ENCODE peak calls at places on chromosomes 16 and 17, in ten cellular contexts. One of them, this sample, is unnamed.

GRCh38 chr17:1351967-1352366 is 48.1 kb downstream of the YWHAE start:
- DNase-seq in coronary artery: no peak
- DNase-seq in ovary: no peak
- DNase-seq in naive thymus-derived CD4-positive, alpha-beta T cell: no peak
- DNase-seq in breast epithelium: no peak
- DNase-seq in tibial artery: no peak
- DNase-seq in keratinocyte: no peak
- DNase-seq in psoas muscle: no peak
- DNase-seq in fibroblast of lung: no peak
- DNase-seq in cardiac fibroblast: no peak
- DNase-seq in this sample: no peak

GRCh38 chr16:22262460-22262859 is 34.7 kb upstream of the POLR3E start:
- DNase-seq in coronary artery: no peak
- DNase-seq in ovary: no peak
- DNase-seq in naive thymus-derived CD4-positive, alpha-beta T cell: no peak
- DNase-seq in breast epithelium: no peak
- DNase-seq in tibial artery: no peak
- DNase-seq in keratinocyte: no peak
- DNase-seq in psoas muscle: no peak
- DNase-seq in fibroblast of lung: peak
- DNase-seq in cardiac fibroblast: peak
- DNase-seq in this sample: no peak

GRCh38 chr16:85302018-85302847 is 190.0 kb upstream of the CIBAR2 start:
- DNase-seq in coronary artery: no peak
- DNase-seq in ovary: no peak
- DNase-seq in naive thymus-derived CD4-positive, alpha-beta T cell: no peak
- DNase-seq in breast epithelium: no peak
- DNase-seq in tibial artery: no peak
- DNase-seq in keratinocyte: no peak
- DNase-seq in psoas muscle: no peak
- DNase-seq in fibroblast of lung: peak
- DNase-seq in cardiac fibroblast: no peak
- DNase-seq in this sample: peak

GRCh38 chr17:73826872-73827228 is 182.6 kb upstream of the SDK2 start:
- DNase-seq in coronary artery: no peak
- DNase-seq in ovary: no peak
- DNase-seq in naive thymus-derived CD4-positive, alpha-beta T cell: no peak
- DNase-seq in breast epithelium: no peak
- DNase-seq in tibial artery: peak
- DNase-seq in keratinocyte: no peak
- DNase-seq in psoas muscle: no peak
- DNase-seq in fibroblast of lung: no peak
- DNase-seq in cardiac fibroblast: no peak
- DNase-seq in this sample: no peak

GRCh38 chr16:2343211-2343610 is 2.7 kb upstream of the ABCA3 start:
- DNase-seq in coronary artery: no peak
- DNase-seq in ovary: no peak
- DNase-seq in naive thymus-derived CD4-positive, alpha-beta T cell: no peak
- DNase-seq in breast epithelium: no peak
- DNase-seq in tibial artery: no peak
- DNase-seq in keratinocyte: no peak
- DNase-seq in psoas muscle: no peak
- DNase-seq in fibroblast of lung: no peak
- DNase-seq in cardiac fibroblast: no peak
- DNase-seq in this sample: no peak

GRCh38 chr17:54063639-54064038 is 240.9 kb downstream of the KIF2B start:
- DNase-seq in coronary artery: no peak
- DNase-seq in ovary: no peak
- DNase-seq in naive thymus-derived CD4-positive, alpha-beta T cell: no peak
- DNase-seq in breast epithelium: peak
- DNase-seq in tibial artery: no peak
- DNase-seq in keratinocyte: peak
- DNase-seq in psoas muscle: no peak
- DNase-seq in fibroblast of lung: no peak
- DNase-seq in cardiac fibroblast: no peak
- DNase-seq in this sample: no peak

GRCh38 chr17:2634361-2634960 is 41.0 kb downstream of the PAFAH1B1 start:
- DNase-seq in coronary artery: no peak
- DNase-seq in ovary: no peak
- DNase-seq in naive thymus-derived CD4-positive, alpha-beta T cell: no peak
- DNase-seq in breast epithelium: no peak
- DNase-seq in tibial artery: no peak
- DNase-seq in keratinocyte: peak
- DNase-seq in psoas muscle: peak
- DNase-seq in fibroblast of lung: peak
- DNase-seq in cardiac fibroblast: peak
- DNase-seq in this sample: peak

GRCh38 chr16:2159052-2159838 is 3.7 kb downstream of the TRAF7 start:
- DNase-seq in coronary artery: peak
- DNase-seq in ovary: no peak
- DNase-seq in naive thymus-derived CD4-positive, alpha-beta T cell: no peak
- DNase-seq in breast epithelium: no peak
- DNase-seq in tibial artery: peak
- DNase-seq in keratinocyte: no peak
- DNase-seq in psoas muscle: peak
- DNase-seq in fibroblast of lung: peak
- DNase-seq in cardiac fibroblast: peak
- DNase-seq in this sample: no peak

GRCh38 chr16:73171380-73171779 is 123.5 kb upstream of the ZFHX3 start:
- DNase-seq in coronary artery: no peak
- DNase-seq in ovary: no peak
- DNase-seq in naive thymus-derived CD4-positive, alpha-beta T cell: no peak
- DNase-seq in breast epithelium: no peak
- DNase-seq in tibial artery: no peak
- DNase-seq in keratinocyte: no peak
- DNase-seq in psoas muscle: no peak
- DNase-seq in fibroblast of lung: peak
- DNase-seq in cardiac fibroblast: no peak
- DNase-seq in this sample: no peak

GRCh38 chr17:77726549-77726957 is 231.9 kb upstream of the TNRC6C start:
- DNase-seq in coronary artery: peak
- DNase-seq in ovary: no peak
- DNase-seq in naive thymus-derived CD4-positive, alpha-beta T cell: no peak
- DNase-seq in breast epithelium: peak
- DNase-seq in tibial artery: no peak
- DNase-seq in keratinocyte: no peak
- DNase-seq in psoas muscle: no peak
- DNase-seq in fibroblast of lung: no peak
- DNase-seq in cardiac fibroblast: no peak
- DNase-seq in this sample: no peak

GRCh38 chr16:85390511-85391174 is 222.5 kb upstream of the GSE1 start:
- DNase-seq in coronary artery: peak
- DNase-seq in ovary: peak
- DNase-seq in naive thymus-derived CD4-positive, alpha-beta T cell: no peak
- DNase-seq in breast epithelium: peak
- DNase-seq in tibial artery: peak
- DNase-seq in keratinocyte: no peak
- DNase-seq in psoas muscle: peak
- DNase-seq in fibroblast of lung: peak
- DNase-seq in cardiac fibroblast: peak
- DNase-seq in this sample: peak

GRCh38 chr16:85557976-85558589 is 55.0 kb upstream of the GSE1 start:
- DNase-seq in coronary artery: no peak
- DNase-seq in ovary: no peak
- DNase-seq in naive thymus-derived CD4-positive, alpha-beta T cell: peak
- DNase-seq in breast epithelium: peak
- DNase-seq in tibial artery: no peak
- DNase-seq in keratinocyte: no peak
- DNase-seq in psoas muscle: no peak
- DNase-seq in fibroblast of lung: no peak
- DNase-seq in cardiac fibroblast: no peak
- DNase-seq in this sample: no peak

DNA sequence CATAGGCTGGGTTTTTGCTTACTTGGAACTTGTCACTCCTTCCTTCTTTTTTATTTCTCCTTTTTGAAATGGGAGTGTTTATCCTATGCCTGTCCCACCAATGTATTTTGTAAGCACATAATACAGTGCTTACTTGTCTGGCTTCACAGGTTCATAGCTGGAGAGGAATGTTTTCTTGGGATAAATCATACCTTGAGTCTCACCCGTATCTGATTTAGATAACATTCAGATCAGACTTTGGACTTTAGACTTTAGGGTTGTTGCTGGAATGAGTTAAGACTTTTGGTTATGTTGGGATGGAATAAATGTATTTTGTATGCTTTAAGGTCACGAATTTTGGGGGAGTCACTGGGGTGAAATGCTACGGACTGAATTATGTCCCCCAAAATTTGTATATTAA is 13.0 kb upstream of the LRRC75A start:
- DNase-seq in coronary artery: no peak
- DNase-seq in ovary: no peak
- DNase-seq in naive thymus-derived CD4-positive, alpha-beta T cell: no peak
- DNase-seq in breast epithelium: no peak
- DNase-seq in tibial artery: no peak
- DNase-seq in keratinocyte: no peak
- DNase-seq in psoas muscle: no peak
- DNase-seq in fibroblast of lung: no peak
- DNase-seq in cardiac fibroblast: no peak
- DNase-seq in this sample: no peak
- H3K4me3 ChIP-seq in coronary artery: no peak
- H3K4me3 ChIP-seq in ovary: no peak
- H3K4me3 ChIP-seq in naive thymus-derived CD4-positive, alpha-beta T cell: no peak
- H3K4me3 ChIP-seq in breast epithelium: no peak
- H3K4me3 ChIP-seq in tibial artery: no peak
- H3K4me3 ChIP-seq in keratinocyte: no peak
- H3K4me3 ChIP-seq in psoas muscle: no peak
- H3K4me3 ChIP-seq in fibroblast of lung: no peak
- H3K4me3 ChIP-seq in cardiac fibroblast: no peak
- H3K4me3 ChIP-seq in this sample: no peak

GRCh38 chr16:16992986-16993783 is 477.6 kb downstream of the XYLT1 start:
- DNase-seq in coronary artery: no peak
- DNase-seq in ovary: no peak
- DNase-seq in naive thymus-derived CD4-positive, alpha-beta T cell: peak
- DNase-seq in breast epithelium: no peak
- DNase-seq in tibial artery: no peak
- DNase-seq in keratinocyte: no peak
- DNase-seq in psoas muscle: no peak
- DNase-seq in fibroblast of lung: no peak
- DNase-seq in cardiac fibroblast: no peak
- DNase-seq in this sample: no peak
- H3K4me3 ChIP-seq in coronary artery: no peak
- H3K4me3 ChIP-seq in ovary: no peak
- H3K4me3 ChIP-seq in naive thymus-derived CD4-positive, alpha-beta T cell: peak
- H3K4me3 ChIP-seq in breast epithelium: no peak
- H3K4me3 ChIP-seq in tibial artery: no peak
- H3K4me3 ChIP-seq in keratinocyte: no peak
- H3K4me3 ChIP-seq in psoas muscle: no peak
- H3K4me3 ChIP-seq in fibroblast of lung: no peak
- H3K4me3 ChIP-seq in cardiac fibroblast: no peak
- H3K4me3 ChIP-seq in this sample: no peak

DNA sequence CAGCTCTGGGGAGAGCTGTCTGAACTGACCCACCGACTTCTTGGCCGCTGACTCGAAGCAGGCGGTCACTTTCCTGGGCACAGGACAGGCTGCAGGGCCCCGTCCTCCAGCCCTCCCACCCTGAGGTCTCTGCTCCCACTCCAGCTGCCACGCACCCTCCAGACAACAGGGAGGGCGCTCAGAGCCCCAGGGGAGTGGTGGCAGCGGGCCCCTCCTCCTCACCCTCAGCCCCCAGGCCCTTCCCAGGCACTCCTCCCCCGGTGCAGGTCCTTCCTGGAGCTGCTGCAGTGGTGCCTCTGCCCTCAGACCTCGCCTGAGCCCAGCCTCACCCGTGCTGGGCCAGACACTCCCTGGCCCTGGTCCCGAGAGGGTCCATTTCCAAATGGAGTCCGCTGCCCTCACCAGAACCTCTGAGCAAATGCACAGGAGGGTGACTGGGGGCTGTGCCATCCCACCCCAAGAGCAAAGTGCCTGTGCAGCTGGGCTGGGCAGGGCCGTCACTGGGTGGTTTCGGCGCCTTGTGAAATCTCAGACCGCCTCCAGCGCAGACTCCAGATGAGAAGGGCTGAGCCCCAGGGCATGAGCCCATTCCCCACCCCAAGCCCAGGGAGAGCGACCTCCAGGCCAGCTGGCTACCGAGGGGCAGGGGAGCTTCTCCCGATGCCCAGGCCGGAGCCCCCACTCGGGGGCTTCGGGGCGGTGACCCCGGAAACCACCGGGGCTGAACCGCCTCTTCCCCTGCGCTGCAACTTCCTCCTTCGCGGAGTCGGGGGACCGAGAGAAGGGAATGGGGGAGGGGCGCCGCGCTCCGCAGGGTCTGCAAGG is 717 bp downstream of the CYBA start:
- DNase-seq in coronary artery: no peak
- DNase-seq in ovary: no peak
- DNase-seq in naive thymus-derived CD4-positive, alpha-beta T cell: peak
- DNase-seq in breast epithelium: no peak
- DNase-seq in tibial artery: peak
- DNase-seq in keratinocyte: no peak
- DNase-seq in psoas muscle: no peak
- DNase-seq in fibroblast of lung: no peak
- DNase-seq in cardiac fibroblast: peak
- DNase-seq in this sample: no peak
- H3K4me3 ChIP-seq in coronary artery: peak
- H3K4me3 ChIP-seq in ovary: peak
- H3K4me3 ChIP-seq in naive thymus-derived CD4-positive, alpha-beta T cell: peak
- H3K4me3 ChIP-seq in breast epithelium: peak
- H3K4me3 ChIP-seq in tibial artery: peak
- H3K4me3 ChIP-seq in keratinocyte: peak
- H3K4me3 ChIP-seq in psoas muscle: peak
- H3K4me3 ChIP-seq in fibroblast of lung: peak
- H3K4me3 ChIP-seq in cardiac fibroblast: peak
- H3K4me3 ChIP-seq in this sample: peak

GRCh38 chr17:39926135-39926587 is 1.2 kb downstream of the ORMDL3 start:
- DNase-seq in coronary artery: no peak
- DNase-seq in ovary: no peak
- DNase-seq in naive thymus-derived CD4-positive, alpha-beta T cell: no peak
- DNase-seq in breast epithelium: no peak
- DNase-seq in tibial artery: no peak
- DNase-seq in keratinocyte: no peak
- DNase-seq in psoas muscle: no peak
- DNase-seq in fibroblast of lung: no peak
- DNase-seq in cardiac fibroblast: no peak
- DNase-seq in this sample: no peak
- H3K4me3 ChIP-seq in coronary artery: peak
- H3K4me3 ChIP-seq in ovary: peak
- H3K4me3 ChIP-seq in naive thymus-derived CD4-positive, alpha-beta T cell: peak
- H3K4me3 ChIP-seq in breast epithelium: peak
- H3K4me3 ChIP-seq in tibial artery: peak
- H3K4me3 ChIP-seq in keratinocyte: peak
- H3K4me3 ChIP-seq in psoas muscle: peak
- H3K4me3 ChIP-seq in fibroblast of lung: peak
- H3K4me3 ChIP-seq in cardiac fibroblast: peak
- H3K4me3 ChIP-seq in this sample: peak

GRCh38 chr17:36721560-36722120 is 120.3 kb downstream of the MRM1 start:
- DNase-seq in coronary artery: no peak
- DNase-seq in ovary: no peak
- DNase-seq in naive thymus-derived CD4-positive, alpha-beta T cell: no peak
- DNase-seq in breast epithelium: no peak
- DNase-seq in tibial artery: no peak
- DNase-seq in keratinocyte: no peak
- DNase-seq in psoas muscle: no peak
- DNase-seq in fibroblast of lung: no peak
- DNase-seq in cardiac fibroblast: peak
- DNase-seq in this sample: no peak
- H3K4me3 ChIP-seq in coronary artery: peak
- H3K4me3 ChIP-seq in ovary: peak
- H3K4me3 ChIP-seq in naive thymus-derived CD4-positive, alpha-beta T cell: peak
- H3K4me3 ChIP-seq in breast epithelium: peak
- H3K4me3 ChIP-seq in tibial artery: peak
- H3K4me3 ChIP-seq in keratinocyte: no peak
- H3K4me3 ChIP-seq in psoas muscle: peak
- H3K4me3 ChIP-seq in fibroblast of lung: peak
- H3K4me3 ChIP-seq in cardiac fibroblast: peak
- H3K4me3 ChIP-seq in this sample: no peak

This sample was measured in kidney epithelial cell.